ENCODE peak calls at places on chromosomes 1 and 21, in five cellular contexts. One of them, this sample, is unnamed.

GRCh38 chr1:110605901-110606783 is at the start of gene KCNA2:
- DNase-seq in GM06990: no peak
- DNase-seq in activated B cell treated with CpG ODN at 0.5 μM for 24 hours: peak; percentile 35
- DNase-seq in H9: peak; percentile 71
- DNase-seq in neural progenitor cell: peak; percentile 83
- DNase-seq in this sample: peak; percentile 82

GRCh38 chr1:29177022-29177705 is 4.5 kb downstream of the SRSF4 start:
- DNase-seq in GM06990: no peak
- DNase-seq in activated B cell treated with CpG ODN at 0.5 μM for 24 hours: no peak
- DNase-seq in H9: peak; percentile 24
- DNase-seq in neural progenitor cell: no peak
- DNase-seq in this sample: no peak

GRCh38 chr1:84122780-84123382 is 21.2 kb upstream of the PRKACB start:
- DNase-seq in GM06990: no peak
- DNase-seq in activated B cell treated with CpG ODN at 0.5 μM for 24 hours: no peak
- DNase-seq in H9: no peak
- DNase-seq in neural progenitor cell: peak; percentile 56
- DNase-seq in this sample: peak; percentile 45

GRCh38 chr21:33976980-33977720 is 61.5 kb upstream of the ATP5PO start:
- DNase-seq in GM06990: no peak
- DNase-seq in activated B cell treated with CpG ODN at 0.5 μM for 24 hours: no peak
- DNase-seq in H9: no peak
- DNase-seq in neural progenitor cell: no peak
- DNase-seq in this sample: no peak

GRCh38 chr1:116375165-116375883 is 2.3 kb downstream of the ATP1A1 start:
- DNase-seq in GM06990: no peak
- DNase-seq in activated B cell treated with CpG ODN at 0.5 μM for 24 hours: no peak
- DNase-seq in H9: no peak
- DNase-seq in neural progenitor cell: no peak
- DNase-seq in this sample: no peak

GRCh38 chr1:46603481-46603857 is 599 bp downstream of the MKNK1 start:
- DNase-seq in GM06990: no peak
- DNase-seq in activated B cell treated with CpG ODN at 0.5 μM for 24 hours: no peak
- DNase-seq in H9: no peak
- DNase-seq in neural progenitor cell: no peak
- DNase-seq in this sample: no peak

GRCh38 chr1:26281971-26282693 is 2.2 kb downstream of the SH3BGRL3 start:
- DNase-seq in GM06990: no peak
- DNase-seq in activated B cell treated with CpG ODN at 0.5 μM for 24 hours: no peak
- DNase-seq in H9: peak; percentile 89
- DNase-seq in neural progenitor cell: peak; percentile 97
- DNase-seq in this sample: peak; percentile 63

GRCh38 chr1:179121159-179121938 is 39.5 kb downstream of the TOR3A start:
- DNase-seq in GM06990: no peak
- DNase-seq in activated B cell treated with CpG ODN at 0.5 μM for 24 hours: no peak
- DNase-seq in H9: no peak
- DNase-seq in neural progenitor cell: peak; percentile 44
- DNase-seq in this sample: no peak

GRCh38 chr21:37072239-37072987 is 458 bp downstream of the PIGP start:
- DNase-seq in GM06990: no peak
- DNase-seq in activated B cell treated with CpG ODN at 0.5 μM for 24 hours: no peak
- DNase-seq in H9: no peak
- DNase-seq in neural progenitor cell: peak; percentile 85
- DNase-seq in this sample: peak; percentile 76

DNA sequence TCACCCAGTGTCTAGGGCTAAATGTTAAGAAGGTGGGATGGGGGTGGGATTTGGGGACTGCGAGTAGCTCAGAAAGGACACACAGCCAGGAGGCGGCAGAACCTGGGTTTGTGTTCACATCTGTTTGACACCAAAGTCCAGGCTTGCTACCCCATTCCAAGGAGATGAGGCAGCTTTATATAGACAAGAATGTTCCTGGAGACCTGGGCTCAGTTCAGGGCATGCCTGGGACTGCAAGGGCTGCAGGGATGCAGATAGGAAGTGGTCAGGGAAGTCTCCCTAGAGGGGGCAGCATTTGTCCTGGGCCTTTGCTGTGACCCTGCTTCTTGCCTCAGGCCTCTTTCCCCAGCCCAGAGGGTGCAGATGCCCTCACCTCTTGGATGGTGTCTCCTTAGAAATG is 16.3 kb downstream of the PADI3 start:
- DNase-seq in GM06990: no peak
- DNase-seq in activated B cell treated with CpG ODN at 0.5 μM for 24 hours: no peak
- DNase-seq in H9: peak; percentile 62
- DNase-seq in neural progenitor cell: peak; percentile 48
- DNase-seq in this sample: no peak
- TF ChIP-seq CTCF in GM06990: no peak
- TF ChIP-seq CTCF in activated B cell treated with CpG ODN at 0.5 μM for 24 hours: no peak
- TF ChIP-seq CTCF in H9: peak; percentile 41
- TF ChIP-seq CTCF in neural progenitor cell: peak; percentile 24
- TF ChIP-seq CTCF in this sample: no peak

DNA sequence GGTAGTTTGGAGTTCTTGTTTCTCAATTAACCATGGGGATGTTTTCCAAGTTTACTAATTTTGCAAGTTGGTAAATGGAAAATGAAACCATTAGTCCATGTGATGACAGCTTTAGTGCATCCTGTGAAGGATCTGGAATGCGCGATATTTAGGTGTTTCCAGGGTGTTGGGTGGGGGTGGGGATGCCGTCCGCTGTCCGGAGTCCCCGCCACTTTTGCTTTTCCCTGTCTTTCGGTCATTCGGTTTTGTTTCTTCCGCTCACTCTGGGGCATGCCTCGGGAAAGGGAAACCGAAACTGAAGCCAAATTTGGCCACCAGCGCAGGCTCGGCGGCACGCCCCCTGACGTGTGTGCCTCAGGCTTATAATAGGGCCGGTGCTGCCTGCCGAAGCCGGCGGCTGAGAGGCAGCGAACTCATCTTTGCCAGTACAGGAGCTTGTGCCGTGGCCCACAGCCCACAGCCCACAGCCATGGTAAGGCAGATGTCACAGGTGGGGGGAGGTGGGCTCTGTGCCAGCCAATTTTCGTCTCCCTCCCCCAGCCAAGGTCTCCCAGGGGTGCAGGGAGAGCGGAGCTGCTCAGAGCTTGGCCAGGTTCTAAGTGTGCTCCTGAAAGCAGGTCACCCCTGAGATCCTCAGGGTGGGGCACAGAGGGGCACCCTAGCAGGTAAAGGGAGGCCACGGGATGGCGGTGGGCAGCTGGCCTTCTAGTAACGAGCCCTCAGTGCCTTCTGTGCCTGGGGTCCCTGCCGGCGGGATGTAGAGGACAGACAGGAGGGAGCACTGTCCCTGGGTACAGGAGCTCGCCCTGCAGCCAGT is at the start of gene ISG15:
- DNase-seq in GM06990: peak; percentile 88
- DNase-seq in activated B cell treated with CpG ODN at 0.5 μM for 24 hours: peak; percentile 77
- DNase-seq in H9: peak; percentile 89
- DNase-seq in neural progenitor cell: peak; percentile 92
- DNase-seq in this sample: no peak
- TF ChIP-seq CTCF in GM06990: no peak
- TF ChIP-seq CTCF in activated B cell treated with CpG ODN at 0.5 μM for 24 hours: no peak
- TF ChIP-seq CTCF in H9: no peak
- TF ChIP-seq CTCF in neural progenitor cell: no peak
- TF ChIP-seq CTCF in this sample: no peak

DNA sequence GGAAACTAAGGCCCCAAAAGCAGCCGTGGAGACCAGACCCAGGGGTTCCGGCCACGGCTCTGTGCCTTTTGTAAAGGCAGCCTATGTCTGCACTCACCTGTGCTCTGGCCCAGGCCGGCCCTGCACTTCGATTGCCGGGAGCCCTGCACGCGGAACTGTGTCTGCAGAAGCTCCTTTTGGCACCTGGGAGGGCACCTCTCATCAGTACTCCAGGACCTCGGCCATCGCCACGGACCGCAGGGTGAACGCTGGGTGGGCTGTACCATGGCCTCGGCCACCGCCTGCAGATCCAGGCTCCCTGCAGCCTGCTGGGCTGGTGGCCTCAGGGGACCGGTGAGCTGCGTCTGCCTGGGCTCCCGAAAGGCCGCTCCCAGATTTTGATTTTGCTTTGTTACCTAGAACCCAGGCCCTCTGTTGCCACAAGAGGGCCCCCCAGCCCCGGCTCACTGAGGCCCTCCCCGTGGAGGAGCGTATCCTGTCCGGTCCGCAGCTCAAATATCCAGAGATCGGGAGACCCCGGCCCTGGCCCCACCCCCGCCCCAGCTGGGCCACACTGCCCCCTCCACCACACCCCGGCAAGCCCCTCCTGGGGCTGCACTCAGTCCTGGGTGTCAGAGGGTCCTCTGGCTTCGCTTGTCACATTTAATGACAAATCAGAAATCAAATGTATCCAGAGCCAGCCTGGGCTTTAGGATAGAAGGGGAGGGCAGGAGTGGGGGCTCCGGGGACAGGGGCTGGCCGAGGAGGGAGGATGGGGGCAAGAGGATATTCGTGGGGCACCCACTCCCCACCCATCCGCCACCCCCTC is 60.2 kb upstream of the PDE9A start:
- DNase-seq in GM06990: peak; percentile 51
- DNase-seq in activated B cell treated with CpG ODN at 0.5 μM for 24 hours: peak; percentile 60
- DNase-seq in H9: peak; percentile 87
- DNase-seq in neural progenitor cell: peak; percentile 90
- DNase-seq in this sample: peak; percentile 86
- TF ChIP-seq CTCF in GM06990: peak; percentile 92
- TF ChIP-seq CTCF in activated B cell treated with CpG ODN at 0.5 μM for 24 hours: no peak
- TF ChIP-seq CTCF in H9: peak; percentile 90
- TF ChIP-seq CTCF in neural progenitor cell: peak; percentile 77
- TF ChIP-seq CTCF in this sample: peak; percentile 60

GRCh38 chr1:31938184-31938975 is at the start of gene PTP4A2:
- DNase-seq in GM06990: peak; percentile 99
- DNase-seq in activated B cell treated with CpG ODN at 0.5 μM for 24 hours: peak; percentile 88
- DNase-seq in H9: peak; percentile 98
- DNase-seq in neural progenitor cell: peak; percentile 97
- DNase-seq in this sample: peak; percentile 92
- TF ChIP-seq CTCF in GM06990: no peak
- TF ChIP-seq CTCF in activated B cell treated with CpG ODN at 0.5 μM for 24 hours: no peak
- TF ChIP-seq CTCF in H9: peak; percentile 55
- TF ChIP-seq CTCF in neural progenitor cell: peak; percentile 50
- TF ChIP-seq CTCF in this sample: peak; percentile 58

GRCh38 chr1:6207921-6208320 is 2.0 kb downstream of the RNF207 start:
- DNase-seq in GM06990: no peak
- DNase-seq in activated B cell treated with CpG ODN at 0.5 μM for 24 hours: no peak
- DNase-seq in H9: no peak
- DNase-seq in neural progenitor cell: no peak
- DNase-seq in this sample: no peak
- TF ChIP-seq CTCF in GM06990: no peak
- TF ChIP-seq CTCF in activated B cell treated with CpG ODN at 0.5 μM for 24 hours: no peak
- TF ChIP-seq CTCF in H9: no peak
- TF ChIP-seq CTCF in neural progenitor cell: no peak
- TF ChIP-seq CTCF in this sample: no peak

GRCh38 chr1:22500058-22500457 is 48.4 kb downstream of the ZBTB40 start:
- DNase-seq in GM06990: no peak
- DNase-seq in activated B cell treated with CpG ODN at 0.5 μM for 24 hours: no peak
- DNase-seq in H9: no peak
- DNase-seq in neural progenitor cell: no peak
- DNase-seq in this sample: no peak
- TF ChIP-seq CTCF in GM06990: no peak
- TF ChIP-seq CTCF in activated B cell treated with CpG ODN at 0.5 μM for 24 hours: no peak
- TF ChIP-seq CTCF in H9: no peak
- TF ChIP-seq CTCF in neural progenitor cell: no peak
- TF ChIP-seq CTCF in this sample: no peak

DNA sequence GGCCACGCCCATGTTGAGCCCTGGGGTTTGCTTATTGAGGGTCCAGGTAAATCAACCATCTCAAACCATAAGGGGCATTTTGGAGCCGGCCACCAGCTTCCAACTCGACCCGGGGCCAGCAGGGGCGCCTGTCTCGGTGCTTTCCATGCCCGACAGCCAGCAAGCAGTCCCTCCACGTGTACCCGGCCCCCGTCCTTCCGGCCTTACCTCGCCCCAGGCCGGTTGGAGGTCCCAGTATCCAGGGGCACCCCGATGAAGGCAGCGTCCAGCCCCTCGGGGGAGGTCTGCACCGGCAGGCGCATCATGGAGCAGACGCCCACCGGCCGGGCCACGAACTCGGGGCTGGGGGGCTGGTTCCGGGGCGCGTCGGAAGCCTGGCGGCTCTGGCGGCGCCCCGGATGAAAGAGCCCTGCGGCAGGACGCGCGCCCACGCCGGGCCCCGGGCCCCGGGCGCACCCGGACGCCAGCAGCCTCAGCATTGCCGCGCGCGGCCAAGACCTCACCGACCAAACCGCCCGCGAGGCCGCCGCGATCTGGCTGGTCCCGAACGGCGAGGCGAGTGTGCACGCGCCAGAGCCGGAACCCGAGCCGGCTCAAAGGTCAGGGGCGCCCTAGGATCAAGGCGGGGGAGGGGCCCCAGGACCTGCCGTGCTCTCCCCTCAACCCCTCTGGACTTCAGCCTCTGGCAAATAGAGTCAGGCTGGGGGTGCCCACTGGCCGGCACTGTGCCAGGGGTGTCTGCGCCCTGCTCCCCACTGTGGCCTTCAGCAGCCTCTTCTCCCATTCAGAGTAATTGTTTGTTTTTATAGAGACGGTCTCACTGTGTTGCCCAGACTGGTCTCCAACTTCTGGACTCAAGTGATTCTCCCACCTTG is at the start of gene AGMAT:
- DNase-seq in GM06990: peak; percentile 80
- DNase-seq in activated B cell treated with CpG ODN at 0.5 μM for 24 hours: peak; percentile 64
- DNase-seq in H9: peak; percentile 91
- DNase-seq in neural progenitor cell: peak; percentile 73
- DNase-seq in this sample: peak; percentile 70
- TF ChIP-seq CTCF in GM06990: peak; percentile 33
- TF ChIP-seq CTCF in activated B cell treated with CpG ODN at 0.5 μM for 24 hours: no peak
- TF ChIP-seq CTCF in H9: peak; percentile 71
- TF ChIP-seq CTCF in neural progenitor cell: peak; percentile 59
- TF ChIP-seq CTCF in this sample: peak; percentile 45

DNA sequence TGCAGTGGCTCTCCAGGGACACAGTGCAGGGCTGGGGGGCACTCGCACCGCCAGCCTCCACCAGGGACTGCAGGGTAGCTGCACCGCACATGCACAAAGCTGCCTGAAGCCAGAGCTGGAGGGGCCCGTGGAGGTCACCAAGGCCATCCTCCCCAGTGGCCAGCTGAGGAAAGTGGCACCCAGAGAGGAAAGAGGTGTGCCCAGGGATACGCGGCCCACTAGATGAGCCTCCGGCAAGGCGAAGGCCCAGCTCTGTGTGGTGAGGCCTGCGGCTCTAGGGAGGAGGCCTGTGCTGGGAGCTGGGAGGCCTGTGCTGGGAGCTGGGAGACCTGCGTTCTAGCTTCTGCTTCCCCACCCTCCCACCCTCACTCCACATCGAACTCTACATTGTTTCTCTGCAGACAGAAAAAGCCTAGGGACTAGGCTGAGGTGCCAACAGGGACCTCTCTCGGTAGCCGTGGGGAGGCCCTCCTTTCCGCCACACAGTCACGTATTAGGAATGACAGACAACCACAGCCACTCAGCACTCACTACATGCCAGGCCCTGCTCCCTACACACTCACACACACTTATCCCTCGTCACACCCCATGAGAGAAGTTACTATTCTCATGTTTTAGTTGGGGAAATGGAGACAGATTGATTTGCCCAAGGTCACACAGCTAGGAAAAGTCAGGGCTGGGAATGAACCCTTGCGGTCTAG is 921 bp upstream of the ASCL5 start:
- DNase-seq in GM06990: no peak
- DNase-seq in activated B cell treated with CpG ODN at 0.5 μM for 24 hours: no peak
- DNase-seq in H9: no peak
- DNase-seq in neural progenitor cell: no peak
- DNase-seq in this sample: no peak
- TF ChIP-seq CTCF in GM06990: no peak
- TF ChIP-seq CTCF in activated B cell treated with CpG ODN at 0.5 μM for 24 hours: no peak
- TF ChIP-seq CTCF in H9: no peak
- TF ChIP-seq CTCF in neural progenitor cell: no peak
- TF ChIP-seq CTCF in this sample: no peak

GRCh38 chr1:11594222-11594621 is 60.0 kb downstream of the FBXO2 start:
- DNase-seq in GM06990: no peak
- DNase-seq in activated B cell treated with CpG ODN at 0.5 μM for 24 hours: no peak
- DNase-seq in H9: peak; percentile 80
- DNase-seq in neural progenitor cell: peak; percentile 74
- DNase-seq in this sample: no peak
- TF ChIP-seq CTCF in GM06990: no peak
- TF ChIP-seq CTCF in activated B cell treated with CpG ODN at 0.5 μM for 24 hours: no peak
- TF ChIP-seq CTCF in H9: peak; percentile 72
- TF ChIP-seq CTCF in neural progenitor cell: peak; percentile 75
- TF ChIP-seq CTCF in this sample: no peak